ENCODE peak calls at places on chromosome 1, in six cellular contexts. W is HAP-1, H is stomach, T is uterus, O is sigmoid colon, S is cardiac muscle cell. C is an unnamed sample. For H3K36me3 and H3K4me1, the result is how much of the 10 kb centered on the place peaks cover.

GRCh38 chr1:111252786-111253185 is 25.3 kb downstream of the CHI3L2 start:
- DNase-seq in S (no peak), H (no peak), T (no peak), O (no peak), W (no peak), C (no peak)

GRCh38 chr1:5551274-5551966 is 440.8 kb downstream of the NPHP4 start:
- DNase-seq in T (no peak), O (no peak), H (no peak), W (no peak), S (no peak), C (no peak)

GRCh38 chr1:166079276-166079675 is 87.5 kb downstream of the FAM78B start:
- DNase-seq in H (no peak), O (no peak), T (no peak), S (no peak), W (no peak), C (no peak)

GRCh38 chr1:27658951-27659496 is 13.0 kb downstream of the IFI6 start:
- DNase-seq in T (no peak), O (peak), S (no peak), W (peak), H (no peak), C (peak)

GRCh38 chr1:219772265-219773036 is 155.9 kb downstream of the SLC30A10 start:
- DNase-seq in W (no peak), T (no peak), S (no peak), H (no peak), O (no peak), C (no peak)

GRCh38 chr1:218341325-218341724 is 3.8 kb upstream of the TGFB2 start:
- DNase-seq in H (no peak), O (no peak), S (no peak), T (no peak), W (no peak), C (no peak)

GRCh38 chr1:205407970-205408369 is 13.9 kb downstream of the LEMD1 start:
- DNase-seq in O (no peak), S (no peak), H (no peak), T (no peak), W (no peak), C (peak)

GRCh38 chr1:206524739-206525364 is 17.5 kb downstream of the RASSF5 start:
- DNase-seq in S (no peak), O (peak), T (no peak), H (no peak), W (no peak), C (no peak)

GRCh38 chr1:183097438-183098051 is 74.3 kb downstream of the LAMC1 start:
- DNase-seq in H (no peak), T (no peak), O (no peak), W (peak), S (no peak), C (peak)

GRCh38 chr1:112702067-112702395 is 4.9 kb downstream of the RHOC start:
- DNase-seq in O (peak), H (peak), S (no peak), T (no peak), W (no peak), C (no peak)

GRCh38 chr1:156070523-156070922 is 9.6 kb downstream of the RAB25 start:
- DNase-seq in S (no peak), T (no peak), O (no peak), W (no peak), H (no peak), C (no peak)

GRCh38 chr1:29322861-29323585 is 86.7 kb downstream of the PTPRU start:
- DNase-seq in T (no peak), O (peak), H (no peak), S (no peak), W (no peak), C (no peak)

DNA sequence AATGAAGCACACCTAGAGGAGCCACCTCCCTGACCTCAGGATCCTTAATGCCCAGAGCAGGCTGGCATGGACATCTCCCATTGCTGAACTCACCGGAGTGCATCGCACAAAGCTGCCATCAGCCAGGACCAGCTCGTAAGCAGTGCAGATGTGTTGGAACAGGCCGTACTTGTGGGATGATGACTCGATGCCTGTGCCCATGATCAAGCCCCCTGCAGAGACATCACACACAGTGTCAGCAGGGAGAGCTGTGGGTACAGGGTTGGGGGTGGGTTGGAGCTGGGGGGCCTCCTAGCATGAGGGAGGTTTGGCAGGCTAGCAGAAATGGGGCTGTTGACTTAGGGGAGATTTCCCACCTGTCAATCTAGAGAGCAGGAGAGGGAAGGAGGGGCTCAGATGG is 12.0 kb downstream of the DHCR24 start:
- DNase-seq in W (no peak), S (no peak), O (no peak), T (no peak), H (no peak), C (no peak)
- H3K36me3 ChIP-seq in W (half or more), S (under half), O (under half), T (under half), H (under half), C (half or more)

GRCh38 chr1:232386721-232387510 is 243.0 kb downstream of the SIPA1L2 start:
- DNase-seq in H (no peak), S (no peak), O (peak), T (no peak), W (no peak), C (no peak)
- H3K4me1 ChIP-seq in H (under half), S (under half), O (under half), T (under half), W (under half), C (under half)

GRCh38 chr1:94801919-94802546 is 18.1 kb upstream of the SLC44A3 start:
- DNase-seq in S (peak), W (peak), T (peak), O (peak), H (no peak), C (peak)
- H3K4me3 ChIP-seq in S (no peak), W (no peak), T (peak), O (peak), H (peak), C (no peak)

DNA sequence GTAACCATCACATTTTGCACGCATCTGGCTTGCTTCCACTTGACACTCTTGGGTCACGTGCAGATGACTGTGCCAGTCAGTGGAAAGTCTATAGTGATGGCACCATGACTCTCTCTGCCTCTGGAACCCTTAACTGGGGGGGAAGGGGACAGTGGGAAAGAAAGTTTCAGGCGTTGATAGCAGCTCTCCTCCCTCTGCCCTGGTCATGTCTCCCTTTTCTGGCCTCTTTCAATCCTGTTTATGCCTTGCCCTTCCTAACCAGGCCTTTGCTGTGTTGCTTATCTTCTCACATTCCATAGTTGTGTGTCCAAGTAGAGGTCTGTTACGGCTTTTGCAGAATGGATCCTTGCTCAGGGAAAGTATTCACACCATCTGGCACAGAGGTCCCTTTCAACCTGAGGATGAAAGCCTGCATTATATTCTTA is 93.5 kb downstream of the NRDC start:
- DNase-seq in S (peak), T (no peak), O (no peak), W (no peak), H (no peak), C (no peak)
- H3K36me3 ChIP-seq in S (half or more), T (under half), O (half or more), W (half or more), H (half or more), C (half or more)

GRCh38 chr1:226688056-226688748 is 50.9 kb downstream of the ITPKB start:
- DNase-seq in O (peak), S (no peak), H (no peak), T (no peak), W (no peak), C (no peak)
- H3K4me1 ChIP-seq in O (half or more), S (under half), H (half or more), T (under half), W (under half), C (under half)

DNA sequence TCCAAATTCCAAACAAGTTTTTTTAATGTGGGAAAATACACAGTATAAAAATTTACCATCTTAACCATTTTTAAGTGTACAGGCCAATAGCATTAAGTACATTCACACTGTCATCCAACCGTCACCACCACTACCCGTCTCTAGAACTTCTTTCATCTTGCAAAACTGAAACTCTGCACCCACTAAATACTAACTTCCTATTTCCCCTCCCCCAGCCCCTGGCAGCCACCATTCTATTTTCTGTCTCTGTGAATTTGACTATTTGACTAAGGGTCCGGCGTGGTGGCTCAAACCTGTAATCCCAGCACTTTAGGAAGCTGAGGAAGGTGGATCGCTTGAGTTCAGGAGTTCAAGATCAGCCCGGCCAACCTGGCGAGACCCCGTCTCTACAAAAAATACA is 36.1 kb downstream of the CLSTN1 start:
- DNase-seq in O (peak), S (no peak), H (no peak), T (no peak), W (no peak), C (no peak)
- H3K4me3 ChIP-seq in O (no peak), S (no peak), H (no peak), T (no peak), W (no peak), C (no peak)

GRCh38 chr1:184705271-184705670 is 49.4 kb downstream of the EDEM3 start:
- DNase-seq in W (no peak), O (no peak), H (no peak), S (no peak), T (no peak), C (no peak)
- H3K36me3 ChIP-seq in W (under half), O (half or more), H (under half), S (half or more), T (under half), C (half or more)

DNA sequence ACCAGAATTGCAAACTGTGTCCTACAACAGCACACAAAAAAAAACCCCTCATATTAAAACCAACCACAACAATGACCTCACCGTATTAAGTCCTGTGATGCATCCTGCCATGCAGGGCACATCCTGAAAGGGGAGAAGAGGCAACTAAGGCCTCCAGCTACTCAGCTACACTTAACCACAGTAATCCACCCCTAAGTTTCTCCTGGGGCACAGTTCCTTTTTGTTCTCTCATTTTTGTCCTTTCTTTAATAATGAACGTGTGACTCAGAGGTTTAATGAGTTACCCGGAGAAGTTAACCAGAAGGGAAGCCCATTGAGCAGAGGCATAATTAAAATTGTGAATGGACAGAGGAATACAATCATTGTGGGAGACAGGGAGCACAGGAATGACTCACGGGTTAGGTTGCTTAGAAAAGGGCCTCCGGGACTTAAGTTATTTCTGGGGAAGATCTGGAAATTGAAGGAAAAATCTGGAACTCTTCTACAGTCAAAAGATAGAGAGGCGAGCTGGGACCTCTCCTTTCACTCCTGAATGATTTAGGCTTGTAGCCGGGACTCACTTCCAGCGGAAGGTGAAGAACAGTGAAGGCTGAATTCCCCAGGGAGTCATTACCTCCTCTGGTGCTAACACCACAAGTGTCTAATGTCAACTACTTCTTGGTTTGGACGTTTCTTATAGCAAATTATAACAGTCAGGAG is 36.9 kb upstream of the HIVEP3 start:
- DNase-seq in S (no peak), W (peak), T (no peak), O (no peak), H (no peak), C (peak)
- H3K4me1 ChIP-seq in S (under half), W (under half), T (under half), O (under half), H (under half), C (under half)

GRCh38 chr1:90314533-90314932 is 319.6 kb downstream of the ZNF326 start:
- DNase-seq in T (no peak), H (no peak), S (no peak), O (no peak), W (no peak), C (no peak)

GRCh38 chr1:90313756-90314155 is 318.8 kb downstream of the ZNF326 start:
- DNase-seq in H (no peak), O (no peak), S (no peak), W (no peak), T (no peak), C (no peak)

DNA sequence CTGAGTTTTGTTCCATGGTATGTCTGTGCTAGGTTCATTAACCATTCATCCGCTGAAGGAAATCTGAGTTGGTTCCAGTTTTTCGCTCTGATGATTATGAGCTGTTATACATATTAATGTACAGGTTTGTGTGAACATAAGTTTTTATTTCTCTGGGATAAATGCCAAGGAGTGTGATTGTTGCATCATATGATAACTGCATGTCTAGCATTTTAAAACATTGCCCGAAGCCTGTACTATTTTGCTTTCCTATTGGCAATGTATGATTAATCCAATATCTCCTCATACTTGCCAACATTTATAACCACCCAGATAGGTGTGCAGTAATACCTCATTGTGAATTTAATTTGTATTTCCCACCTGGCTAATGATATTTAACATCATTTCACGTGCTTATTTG is 322.7 kb downstream of the ZNF326 start:
- DNase-seq in S (no peak), W (no peak), O (no peak), T (no peak), H (no peak), C (no peak)
- H3K4me3 ChIP-seq in S (no peak), W (no peak), O (no peak), T (no peak), H (no peak), C (no peak)

C was measured in SJSA1.